ENCODE peak calls at places on chromosomes 7 and 10, in six cellular contexts. Y is DND-41; P is hepatocyte; E is GM06990; U is cardiac muscle cell; X is CD8-positive, alpha-beta T cell. F is an unnamed sample. For H3K27me3, the result is how much of the 10 kb centered on the place peaks cover.

GRCh38 chr7:114852275-114852674 is 69.6 kb upstream of the MDFIC start:
- DNase-seq in Y (no peak), P (no peak), E (no peak), U (no peak), X (no peak), F (no peak)

GRCh38 chr7:16954326-16954725 is 72.5 kb upstream of the AGR3 start:
- DNase-seq in Y (no peak), P (no peak), E (no peak), U (no peak), X (no peak), F (no peak)

GRCh38 chr10:1268856-1269255 is 212.7 kb downstream of the WDR37 start:
- DNase-seq in Y (peak), P (peak), E (no peak), U (no peak), X (no peak), F (no peak)

GRCh38 chr10:128268015-128268722 is 141.9 kb upstream of the MKI67 start:
- DNase-seq in Y (peak), P (peak), E (no peak), U (peak), X (no peak), F (no peak)

GRCh38 chr7:142788303-142789286 is 17.8 kb downstream of the PRSS2 start:
- DNase-seq in Y (peak), P (no peak), E (no peak), U (no peak), X (no peak), F (no peak)

GRCh38 chr7:91915401-91916067 is 25.1 kb upstream of the AKAP9 start:
- DNase-seq in Y (no peak), P (no peak), E (no peak), U (peak), X (no peak), F (no peak)

GRCh38 chr7:106003525-106004064 is 40.5 kb downstream of the CDHR3 start:
- DNase-seq in Y (no peak), P (no peak), E (no peak), U (no peak), X (no peak), F (no peak)

GRCh38 chr10:66283874-66284464 is 641.9 kb upstream of the LRRTM3 start:
- DNase-seq in Y (no peak), P (no peak), E (no peak), U (no peak), X (no peak), F (no peak)

GRCh38 chr7:11130012-11130411 is 156.3 kb downstream of the PHF14 start:
- DNase-seq in Y (no peak), P (no peak), E (no peak), U (peak), X (no peak), F (no peak)

GRCh38 chr7:107044347-107045194 is at the start of gene PRKAR2B:
- DNase-seq in Y (peak), P (peak), E (peak), U (peak), X (peak), F (peak)
- TF ChIP-seq CTCF in Y (peak), P (no peak), E (no peak), U (no peak), X (no peak), F (no peak)

DNA sequence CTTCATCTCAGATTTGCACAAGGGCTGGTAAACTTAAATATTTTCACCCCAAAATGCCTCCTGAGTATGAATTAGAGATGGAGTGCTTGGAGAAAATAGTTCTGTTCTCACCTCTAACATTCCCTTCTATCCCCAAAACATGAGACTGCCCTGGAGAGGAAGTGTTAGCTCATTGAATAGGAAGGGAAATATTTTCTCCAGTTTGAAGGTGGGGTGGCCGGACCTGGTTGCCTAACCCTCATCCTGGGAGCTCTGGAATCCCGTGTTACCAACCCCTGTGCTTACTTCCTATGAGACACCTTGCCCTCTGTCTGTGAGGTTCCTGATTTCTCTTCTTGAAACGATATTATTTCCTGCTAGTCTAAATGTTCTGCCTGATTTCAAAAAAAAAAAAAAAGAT is 782 bp downstream of the IFIT2 start:
- DNase-seq in Y (no peak), P (no peak), E (no peak), U (no peak), X (no peak), F (no peak)
- H3K27me3 ChIP-seq in Y (under half), P (under half), E (under half), U (under half), X (under half), F (under half)

GRCh38 chr7:93245525-93246432 is 13.6 kb downstream of the VPS50 start:
- DNase-seq in Y (no peak), P (peak), E (peak), U (peak), X (no peak), F (no peak)
- TF ChIP-seq CTCF in Y (peak), P (peak), E (peak), U (peak), X (peak), F (peak)

GRCh38 chr10:132721725-132722124 is 64.2 kb downstream of the NKX6-2 start:
- DNase-seq in Y (no peak), P (peak), E (no peak), U (no peak), X (no peak), F (no peak)
- H3K27me3 ChIP-seq in Y (under half), P (under half), E (under half), U (under half), X (under half), F (under half)

DNA sequence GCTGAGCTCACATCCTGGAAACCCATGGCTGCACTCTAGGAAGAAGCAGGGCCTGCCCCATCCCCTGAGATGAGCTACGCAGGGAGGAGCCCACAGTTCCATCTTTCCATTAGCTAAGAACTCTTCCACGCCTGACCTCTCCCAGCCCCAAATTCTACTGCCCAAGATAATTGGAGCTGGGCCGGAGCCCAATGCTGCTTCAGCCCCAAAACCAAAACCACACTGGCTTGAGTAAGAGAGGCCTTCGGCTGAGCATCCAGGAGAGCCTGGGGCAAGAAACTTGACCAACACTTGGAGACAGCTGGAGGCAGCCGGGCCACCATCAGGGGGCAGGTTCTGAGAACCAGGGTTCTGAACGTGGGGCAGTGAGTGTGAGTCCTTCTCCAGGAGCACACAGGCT is 116.1 kb upstream of the ZMIZ1 start:
- DNase-seq in Y (no peak), P (no peak), E (no peak), U (peak), X (no peak), F (no peak)
- TF ChIP-seq CTCF in Y (no peak), P (no peak), E (no peak), U (peak), X (no peak), F (no peak)

DNA sequence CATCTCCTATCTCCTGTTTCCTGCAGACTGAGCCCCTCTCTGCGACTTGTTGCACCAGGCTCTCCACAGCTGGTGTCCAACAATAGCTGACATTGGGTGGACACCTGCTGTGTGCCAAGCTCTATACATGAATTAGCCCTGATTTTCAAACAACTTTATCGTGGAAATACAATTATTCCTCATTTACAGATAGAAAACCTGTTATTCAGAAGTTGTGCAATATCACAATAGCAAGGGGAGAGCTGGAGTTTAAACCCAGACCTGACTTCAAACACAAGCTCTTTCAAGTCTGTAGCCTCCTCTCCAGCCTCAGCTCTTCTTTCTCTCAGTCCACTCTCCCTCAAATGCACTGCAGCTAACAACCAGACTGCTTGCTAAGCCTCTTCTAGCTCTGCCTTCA is 168.8 kb downstream of the HECW1 start:
- DNase-seq in Y (no peak), P (no peak), E (no peak), U (no peak), X (no peak), F (no peak)
- H3K27me3 ChIP-seq in Y (under half), P (under half), E (under half), U (under half), X (under half), F (under half)

DNA sequence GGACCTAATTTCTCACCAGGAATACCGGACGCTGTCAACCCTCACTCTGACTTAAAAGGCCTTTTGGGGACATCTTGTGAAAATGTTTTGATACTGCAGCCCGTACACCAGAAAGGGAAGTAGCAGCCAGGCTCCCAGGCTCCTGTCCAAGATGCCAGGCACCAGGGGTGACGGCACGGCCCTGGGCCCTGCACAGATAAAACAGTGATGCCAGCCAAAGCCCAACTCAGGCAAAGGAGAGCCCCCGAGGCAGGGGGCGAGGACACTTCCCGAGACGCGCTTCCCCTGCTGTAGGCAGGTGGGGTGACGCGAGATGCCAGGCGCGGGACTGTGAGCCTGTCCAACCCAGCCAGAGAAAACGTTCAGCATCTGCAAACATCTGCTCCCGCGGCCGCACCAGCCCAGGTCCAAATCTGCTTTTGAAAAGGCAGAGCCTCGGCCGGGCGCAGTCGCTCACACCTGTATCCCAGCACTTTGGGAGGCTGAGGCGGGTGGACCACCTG is 15.7 kb downstream of the ZFAND2A start:
- DNase-seq in Y (no peak), P (no peak), E (no peak), U (peak), X (no peak), F (no peak)
- TF ChIP-seq CTCF in Y (peak), P (no peak), E (peak), U (no peak), X (no peak), F (no peak)